ENCODE peak calls at places on chromosomes 16 and 17, in four cellular contexts. I is fibroblast of the conjunctiva; D is activated CD4-positive, CD25-positive, alpha-beta regulatory T cell treated with anti-CD3 and anti-CD28 coated beads, Interleukin-2, amount 50 U/mL, for 72 hours; F is CD8-positive, alpha-beta T cell. H is an unnamed sample.
A peak's percentile ranks its signal among the peaks of the same experiment; 100 is the strongest.

GRCh38 chr17:16374129-16374528 is 6.8 kb upstream of the UBB start:
- DNase-seq in I (peak; percentile 55), F (no peak), D (no peak), H (no peak)

GRCh38 chr17:67441052-67441738 is 64.1 kb downstream of the PITPNC1 start:
- DNase-seq in D (peak; percentile 50), I (no peak), F (peak; percentile 80), H (no peak)

GRCh38 chr16:59463776-59464175 is 729.7 kb upstream of the GOT2 start:
- DNase-seq in D (no peak), F (no peak), I (no peak), H (no peak)

GRCh38 chr17:8072727-8073461 is 14.6 kb downstream of the ALOX12B start:
- DNase-seq in I (no peak), F (peak; percentile 41), D (no peak), H (no peak)

GRCh38 chr17:66493283-66494019 is 191.0 kb downstream of the PRKCA start:
- DNase-seq in F (no peak), D (no peak), I (peak; percentile 38), H (peak; percentile 77)

GRCh38 chr17:57902800-57903759 is 52.1 kb downstream of the CUEDC1 start:
- DNase-seq in D (no peak), I (peak; percentile 69), F (no peak), H (peak; percentile 93)

GRCh38 chr16:11667824-11668589 is at the start of gene SNN:
- DNase-seq in F (peak; percentile 86), I (peak; percentile 44), D (peak; percentile 85), H (peak; percentile 84)

GRCh38 chr16:7090628-7091115 is 242.0 kb upstream of the RBFOX1 start:
- DNase-seq in F (no peak), D (no peak), I (no peak), H (no peak)

GRCh38 chr17:29931253-29931932 is 1.4 kb upstream of the SSH2 start:
- DNase-seq in D (peak; percentile 55), I (peak; percentile 67), F (peak; percentile 66), H (peak; percentile 74)

GRCh38 chr17:76561799-76562268 is 22.0 kb downstream of the PRCD start:
- DNase-seq in F (no peak), I (no peak), D (no peak), H (peak; percentile 55)

GRCh38 chr17:2847601-2848255 is 51.5 kb downstream of the RAP1GAP2 start:
- DNase-seq in I (no peak), D (no peak), F (no peak), H (no peak)

GRCh38 chr17:73227379-73227778 is 34.3 kb downstream of the CPSF4L start:
- DNase-seq in D (no peak), I (no peak), F (no peak), H (no peak)

GRCh38 chr16:11151156-11151904 is 104.7 kb downstream of the SOCS1 start:
- DNase-seq in F (no peak), I (no peak), D (no peak), H (no peak)

GRCh38 chr17:60392845-60393702 is 1.1 kb upstream of the USP32 start:
- DNase-seq in D (no peak), F (no peak), I (peak; percentile 36), H (peak; percentile 11)

GRCh38 chr16:4976611-4977145 is 18.5 kb downstream of the SEC14L5 start:
- DNase-seq in D (no peak), I (no peak), F (no peak), H (no peak)

GRCh38 chr16:11253995-11254912 is 1.8 kb downstream of the SOCS1 start:
- DNase-seq in F (peak; percentile 21), D (no peak), I (no peak), H (no peak)

GRCh38 chr17:31158741-31159377 is 64.1 kb downstream of the NF1 start:
- DNase-seq in D (no peak), I (no peak), F (no peak), H (no peak)

GRCh38 chr16:57303910-57304168 is 19.4 kb upstream of the PLLP start:
- DNase-seq in F (no peak), D (no peak), I (no peak), H (no peak)

GRCh38 chr17:70521821-70522256 is 352.5 kb downstream of the KCNJ2 start:
- DNase-seq in F (no peak), I (no peak), D (no peak), H (peak; percentile 4)

GRCh38 chr16:87263418-87264052 is 53.7 kb downstream of the C16orf95 start:
- DNase-seq in F (no peak), D (no peak), I (no peak), H (no peak)

GRCh38 chr16:13324861-13325260 is 423.5 kb downstream of the SHISA9 start:
- DNase-seq in I (no peak), F (no peak), D (no peak), H (no peak)

GRCh38 chr16:69115361-69115760 is 9.9 kb downstream of the HAS3 start:
- DNase-seq in F (no peak), I (no peak), D (no peak), H (no peak)

GRCh38 chr16:73065617-73066313 is 17.8 kb upstream of the ZFHX3 start:
- DNase-seq in I (no peak), D (no peak), F (no peak), H (no peak)

GRCh38 chr17:56222255-56222654 is 69.0 kb downstream of the ANKFN1 start:
- DNase-seq in F (no peak), D (no peak), I (no peak), H (no peak)

GRCh38 chr16:26569793-26570192 is 496.9 kb upstream of the C16orf82 start:
- DNase-seq in D (no peak), I (no peak), F (no peak), H (no peak)

GRCh38 chr17:15490634-15491261 is 23.3 kb upstream of the CDRT4 start:
- DNase-seq in D (no peak), F (no peak), I (no peak), H (peak; percentile 91)

GRCh38 chr17:44546711-44547606 is 10.3 kb upstream of the FZD2 start:
- DNase-seq in F (no peak), D (no peak), I (no peak), H (no peak)

GRCh38 chr17:4936436-4936835 is 3.4 kb downstream of the SLC25A11 start:
- DNase-seq in D (no peak), I (no peak), F (no peak), H (no peak)

GRCh38 chr17:63178530-63178929 is 212.5 kb downstream of the TANC2 start:
- DNase-seq in F (no peak), D (no peak), I (no peak), H (no peak)

GRCh38 chr16:77298638-77299360 is 99.6 kb downstream of the SYCE1L start:
- DNase-seq in I (peak; percentile 84), D (no peak), F (no peak), H (no peak)

GRCh38 chr17:14506364-14506763 is 205.5 kb downstream of the HS3ST3B1 start:
- DNase-seq in I (no peak), D (no peak), F (no peak), H (no peak)

H was measured in COLO829.